ENCODE peak calls at places on chromosomes 5 and 9, in five cellular contexts. F is kidney, Z is bronchial epithelial cell, Q is A549, N is fibroblast of lung. R is an unnamed sample.

GRCh38 chr5:158922816-158923215 is 176.9 kb downstream of the EBF1 start:
- DNase-seq in Q (no peak), Z (no peak), F (no peak), N (no peak), R (no peak)

GRCh38 chr9:91776409-91777365 is 173.3 kb downstream of the ROR2 start:
- DNase-seq in F (no peak), Z (no peak), Q (no peak), N (peak), R (no peak)

GRCh38 chr9:75906531-75906930 is 16.1 kb downstream of the PCSK5 start:
- DNase-seq in N (no peak), Z (peak), Q (peak), F (no peak), R (no peak)

GRCh38 chr5:149175346-149176113 is 34.2 kb downstream of the ABLIM3 start:
- DNase-seq in F (no peak), Z (no peak), Q (no peak), N (peak), R (peak)

GRCh38 chr9:109349431-109349846 is 28.6 kb upstream of the EPB41L4B start:
- DNase-seq in Z (peak), Q (peak), F (no peak), N (peak), R (no peak)

GRCh38 chr5:180960209-180960608 is 28.4 kb upstream of the BTNL3 start:
- DNase-seq in Z (peak), Q (no peak), F (no peak), N (no peak), R (no peak)

GRCh38 chr5:135391869-135392255 is 7.2 kb downstream of the MACROH2A1 start:
- DNase-seq in N (no peak), Z (no peak), F (no peak), Q (no peak), R (no peak)

GRCh38 chr9:98926016-98926415 is 17.7 kb upstream of the COL15A1 start:
- DNase-seq in N (peak), F (no peak), Z (no peak), Q (no peak), R (no peak)

GRCh38 chr5:96614110-96614691 is 48.0 kb upstream of the CAST start:
- DNase-seq in N (peak), F (no peak), Q (peak), Z (peak), R (no peak)

GRCh38 chr5:78699565-78700143 is 51.1 kb upstream of the LHFPL2 start:
- DNase-seq in F (no peak), N (peak), Z (peak), Q (peak), R (no peak)

GRCh38 chr9:20811872-20812271 is 127.8 kb downstream of the FOCAD start:
- DNase-seq in Z (peak), Q (peak), N (peak), F (no peak), R (no peak)

GRCh38 chr5:141742866-141743651 is 61.0 kb upstream of the ARAP3 start:
- DNase-seq in F (no peak), Z (peak), Q (no peak), N (peak), R (no peak)

GRCh38 chr5:53099546-53099945 is 10.0 kb downstream of the MOCS2 start:
- DNase-seq in N (no peak), Z (no peak), F (no peak), Q (no peak), R (no peak)

GRCh38 chr9:108351571-108351970 is 504.2 kb downstream of the ACTL7B start:
- DNase-seq in N (no peak), Z (peak), F (no peak), Q (no peak), R (no peak)

GRCh38 chr9:131167146-131167692 is 41.8 kb downstream of the NUP214 start:
- DNase-seq in Z (peak), F (no peak), Q (no peak), N (no peak), R (no peak)

GRCh38 chr9:69916950-69917349 is 96.3 kb downstream of the CFAP95 start:
- DNase-seq in N (no peak), F (no peak), Q (no peak), Z (peak), R (no peak)

GRCh38 chr5:135429886-135430437 is 17.2 kb downstream of the DCANP1 start:
- DNase-seq in Z (no peak), F (no peak), Q (no peak), N (no peak), R (no peak)

GRCh38 chr5:8749556-8749955 is 796.3 kb downstream of the SEMA5A start:
- DNase-seq in Q (no peak), Z (no peak), N (no peak), F (no peak), R (no peak)

GRCh38 chr9:68500457-68501158 is 40.1 kb downstream of the TMEM252 start:
- DNase-seq in Z (peak), Q (peak), F (no peak), N (peak), R (no peak)

GRCh38 chr9:89606049-89606481 is 1.3 kb downstream of the GADD45G start:
- DNase-seq in Z (peak), N (peak), Q (peak), F (peak), R (peak)

GRCh38 chr5:179302499-179303185 is 42.6 kb downstream of the ADAMTS2 start:
- DNase-seq in Q (no peak), N (no peak), F (peak), Z (no peak), R (no peak)

GRCh38 chr5:175657593-175658271 is at the start of gene HRH2:
- DNase-seq in F (no peak), Z (no peak), N (no peak), Q (peak), R (peak)

GRCh38 chr9:32045513-32045912 is 338.9 kb upstream of the ACO1 start:
- DNase-seq in Z (no peak), N (no peak), Q (no peak), F (no peak), R (no peak)

GRCh38 chr5:33892419-33893151 is 795 bp upstream of the ADAMTS12 start:
- DNase-seq in N (peak), Z (peak), F (no peak), Q (peak), R (no peak)

GRCh38 chr5:135239461-135240282 is 159.4 kb downstream of the MACROH2A1 start:
- DNase-seq in Q (no peak), F (peak), Z (no peak), N (peak), R (no peak)

GRCh38 chr9:133534346-133535284 is at the start of gene ADAMTSL2:
- DNase-seq in Z (no peak), F (peak), N (peak), Q (no peak), R (peak)

GRCh38 chr9:2321523-2322148 is 300.0 kb upstream of the VLDLR start:
- DNase-seq in F (no peak), Q (no peak), Z (no peak), N (no peak), R (no peak)

DNA sequence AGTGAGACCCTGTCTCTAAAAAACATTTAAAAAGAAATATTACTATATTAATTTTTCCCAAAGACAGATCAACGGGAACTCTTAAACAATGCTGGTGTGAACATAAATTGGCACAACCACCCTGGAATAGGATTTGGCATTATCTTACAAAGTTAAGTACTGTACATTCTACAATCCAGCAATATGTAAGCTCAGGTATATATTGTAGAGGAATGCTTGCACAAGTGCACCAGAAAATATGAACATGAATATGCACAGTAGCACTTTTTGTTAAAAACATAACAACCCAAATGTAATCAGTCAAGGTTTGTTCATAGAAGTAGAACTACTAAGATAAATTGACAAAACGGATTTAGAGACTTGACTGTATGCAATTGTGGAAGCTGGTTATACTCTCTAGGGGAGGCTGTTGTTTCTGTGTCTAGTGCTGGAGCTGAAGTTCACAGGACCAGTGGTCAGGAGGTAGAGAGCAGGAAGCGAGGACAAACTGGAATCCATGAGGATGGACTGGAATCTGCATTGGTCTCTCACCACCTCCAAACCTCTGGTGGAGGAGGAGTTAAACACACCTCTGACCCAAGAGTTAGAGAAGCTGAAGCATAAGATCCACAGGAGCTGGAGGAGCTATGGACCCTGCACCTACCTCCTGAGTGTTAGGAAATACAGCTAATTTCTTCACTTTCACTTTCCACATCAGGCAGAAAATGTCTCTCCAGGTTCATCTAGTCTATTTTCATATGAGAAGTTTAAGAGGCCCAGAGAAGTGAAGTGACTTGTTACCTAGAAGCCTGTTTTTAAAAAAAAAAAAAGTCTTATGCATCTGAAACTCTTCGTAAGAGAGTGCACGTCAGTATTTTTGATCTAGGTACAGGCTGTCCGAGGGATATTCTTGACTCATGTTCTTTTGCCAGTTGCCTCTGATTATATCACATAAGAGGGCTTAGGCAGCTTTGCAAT is 20.3 kb upstream of the RIC1 start:
- DNase-seq in Q (no peak), F (no peak), Z (no peak), N (peak), R (no peak)
- H3K4me3 ChIP-seq in Q (no peak), F (peak), Z (no peak), N (peak), R (peak)

DNA sequence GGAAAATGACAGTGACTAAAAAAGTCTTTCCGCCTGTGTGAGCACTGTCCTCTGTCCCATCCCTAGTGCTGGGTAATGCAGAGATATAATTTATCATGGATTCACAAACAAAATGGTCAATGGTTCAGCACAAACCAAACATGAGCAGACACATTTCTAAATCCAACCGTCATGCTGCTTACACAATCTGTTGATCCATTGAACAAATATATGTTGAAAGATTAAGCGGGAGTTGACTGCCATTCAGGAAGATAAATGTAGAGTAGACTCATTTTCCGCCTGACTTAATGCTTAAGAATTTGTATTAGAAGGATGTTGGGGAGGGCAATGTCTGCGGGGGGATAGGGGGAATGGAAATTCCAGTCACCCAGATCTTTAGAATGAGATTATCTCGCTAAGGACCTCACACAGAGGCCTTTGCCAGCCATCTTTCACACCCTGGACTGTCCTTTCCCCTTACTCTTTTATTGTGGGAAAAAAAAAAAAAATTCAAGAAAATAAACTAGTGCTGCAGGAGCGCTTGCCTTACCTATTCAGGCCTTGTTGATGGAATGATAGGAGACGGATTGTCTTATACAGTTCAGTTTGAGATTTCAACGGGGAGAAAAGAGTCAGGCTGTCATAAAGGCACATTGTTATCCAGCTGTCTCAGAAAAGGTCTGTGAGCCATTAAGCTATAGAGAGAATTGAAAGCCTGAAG is 153.7 kb downstream of the TLE1 start:
- DNase-seq in F (no peak), Z (peak), Q (peak), N (peak), R (no peak)
- H3K4me3 ChIP-seq in F (no peak), Z (no peak), Q (no peak), N (no peak), R (no peak)

GRCh38 chr5:54753034-54753433 is 232.4 kb downstream of the ESM1 start:
- DNase-seq in Q (no peak), F (no peak), N (peak), Z (peak), R (no peak)
- H3K4me3 ChIP-seq in Q (no peak), F (no peak), N (no peak), Z (no peak), R (no peak)

DNA sequence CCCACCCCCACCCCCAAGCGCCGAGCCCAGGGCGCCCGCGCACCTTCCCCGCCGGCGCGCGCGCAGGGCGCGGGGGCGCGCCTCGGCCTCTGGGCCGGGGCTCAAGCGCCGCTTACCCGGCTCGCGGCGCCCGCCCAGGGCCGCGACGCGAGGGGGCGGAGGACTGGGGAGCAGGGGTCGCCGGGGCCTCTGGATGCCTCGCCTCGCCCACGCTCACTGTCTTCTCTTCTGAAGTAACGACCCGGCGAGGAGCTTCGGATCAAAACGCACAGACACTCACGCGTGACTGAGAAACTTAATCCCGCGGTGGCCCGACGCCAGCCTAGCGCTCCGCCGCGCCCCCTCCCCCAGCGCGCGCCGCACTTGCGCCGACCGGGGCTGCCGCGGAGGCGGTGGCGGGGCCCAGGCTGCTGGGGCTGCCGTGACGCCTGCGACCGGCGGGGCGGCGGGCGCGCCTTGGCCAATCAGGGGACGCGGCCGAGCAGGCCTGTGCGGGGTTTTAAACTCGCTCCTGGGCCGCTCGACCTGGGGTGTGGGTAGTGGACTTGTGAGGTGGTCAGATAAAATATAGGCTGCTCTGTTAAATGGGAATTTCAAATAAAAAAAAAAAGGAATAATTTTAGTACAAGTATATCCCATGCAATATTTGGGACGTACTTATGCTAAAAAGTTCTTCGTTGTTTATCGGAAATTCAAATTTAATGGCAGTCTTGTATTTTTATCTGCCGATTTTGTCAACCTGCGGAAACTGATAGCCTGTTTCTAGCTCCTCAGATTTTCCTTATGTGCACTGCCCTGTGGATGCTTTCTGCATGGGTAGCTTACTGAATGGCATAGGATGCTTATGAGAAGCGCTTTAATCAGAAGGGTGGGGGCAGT is at the start of gene MPDZ:
- DNase-seq in N (peak), F (peak), Q (peak), Z (peak), R (peak)
- H3K4me3 ChIP-seq in N (peak), F (peak), Q (peak), Z (peak), R (peak)